ENCODE peak calls at places on chromosomes 1 and 21, in four cellular contexts. M is keratinocyte, B is WERI-Rb-1, I is brain microvascular endothelial cell. K is an unnamed sample.

GRCh38 chr1:64769482-64769881 is 24.6 kb downstream of the RAVER2 start:
- DNase-seq in M (no peak), B (no peak), I (no peak), K (no peak)

GRCh38 chr1:6129313-6129712 is 50.8 kb downstream of the CHD5 start:
- DNase-seq in M (no peak), B (no peak), I (no peak), K (no peak)

GRCh38 chr1:218390625-218391024 is 45.5 kb downstream of the TGFB2 start:
- DNase-seq in M (no peak), B (no peak), I (no peak), K (no peak)

GRCh38 chr1:79695133-79695532 is 688.6 kb upstream of the ADGRL4 start:
- DNase-seq in M (no peak), B (no peak), I (no peak), K (no peak)

GRCh38 chr1:21936366-21937031 is 611 bp downstream of the HSPG2 start:
- DNase-seq in M (no peak), B (peak), I (no peak), K (no peak)

GRCh38 chr1:109570414-109570813 is 22.0 kb downstream of the GNAI3 start:
- DNase-seq in M (peak), B (no peak), I (peak), K (no peak)

GRCh38 chr1:17588048-17588781 is 48.7 kb downstream of the ARHGEF10L start:
- DNase-seq in M (no peak), B (peak), I (no peak), K (peak)

GRCh38 chr1:153598309-153599172 is 14.4 kb downstream of the S100A16 start:
- DNase-seq in M (no peak), B (peak), I (peak), K (no peak)

GRCh38 chr1:63797056-63797726 is 23.4 kb downstream of the ROR1 start:
- DNase-seq in M (no peak), B (no peak), I (no peak), K (no peak)

GRCh38 chr1:228487336-228488106 is at the start of gene RNF187:
- DNase-seq in M (no peak), B (no peak), I (no peak), K (no peak)

GRCh38 chr21:45303751-45304150 is 16.1 kb upstream of the POFUT2 start:
- DNase-seq in M (no peak), B (no peak), I (no peak), K (no peak)

GRCh38 chr21:14673649-14674048 is 127.5 kb upstream of the SAMSN1 start:
- DNase-seq in M (no peak), B (no peak), I (no peak), K (no peak)

GRCh38 chr1:42680921-42681683 is 1.1 kb upstream of the YBX1 start:
- DNase-seq in M (no peak), B (no peak), I (no peak), K (no peak)

GRCh38 chr1:45934947-45935346 is 131.5 kb downstream of the MAST2 start:
- DNase-seq in M (no peak), B (no peak), I (no peak), K (no peak)

GRCh38 chr21:38351961-38352521 is 95.2 kb downstream of the KCNJ15 start:
- DNase-seq in M (peak), B (no peak), I (peak), K (peak)

GRCh38 chr1:239811211-239811902 is 280.3 kb upstream of the FMN2 start:
- DNase-seq in M (no peak), B (no peak), I (no peak), K (no peak)

GRCh38 chr1:11991969-11992676 is 11.9 kb downstream of the MFN2 start:
- DNase-seq in M (no peak), B (no peak), I (no peak), K (no peak)

GRCh38 chr1:178551307-178551706 is 38.4 kb downstream of the TEX35 start:
- DNase-seq in M (no peak), B (no peak), I (no peak), K (no peak)

GRCh38 chr1:15328785-15329480 is 80.8 kb upstream of the EFHD2 start:
- DNase-seq in M (no peak), B (no peak), I (peak), K (no peak)

GRCh38 chr1:227944066-227944930 is 3.4 kb downstream of the WNT9A start:
- DNase-seq in M (no peak), B (no peak), I (no peak), K (no peak)

GRCh38 chr1:178052650-178053461 is 41.0 kb upstream of the RASAL2 start:
- DNase-seq in M (no peak), B (no peak), I (no peak), K (no peak)

GRCh38 chr1:173507205-173507846 is 30.2 kb downstream of the PRDX6 start:
- DNase-seq in M (no peak), B (no peak), I (peak), K (peak)

GRCh38 chr1:64215576-64215975 is 12.2 kb downstream of the UBE2U start:
- DNase-seq in M (no peak), B (no peak), I (no peak), K (no peak)

GRCh38 chr1:244445320-244446181 is 6.2 kb downstream of the ADSS2 start:
- DNase-seq in M (no peak), B (no peak), I (no peak), K (no peak)

GRCh38 chr1:243407284-243408018 is 151.6 kb downstream of the SDCCAG8 start:
- DNase-seq in M (no peak), B (no peak), I (no peak), K (peak)

GRCh38 chr1:231734417-231734816 is 107.8 kb downstream of the DISC1 start:
- DNase-seq in M (no peak), B (no peak), I (no peak), K (no peak)

GRCh38 chr1:63524166-63524565 is 841 bp downstream of the EFCAB7 start:
- DNase-seq in M (no peak), B (no peak), I (no peak), K (no peak)

GRCh38 chr1:16022393-16022792 is 557 bp downstream of the CLCNKA start:
- DNase-seq in M (no peak), B (no peak), I (no peak), K (no peak)

DNA sequence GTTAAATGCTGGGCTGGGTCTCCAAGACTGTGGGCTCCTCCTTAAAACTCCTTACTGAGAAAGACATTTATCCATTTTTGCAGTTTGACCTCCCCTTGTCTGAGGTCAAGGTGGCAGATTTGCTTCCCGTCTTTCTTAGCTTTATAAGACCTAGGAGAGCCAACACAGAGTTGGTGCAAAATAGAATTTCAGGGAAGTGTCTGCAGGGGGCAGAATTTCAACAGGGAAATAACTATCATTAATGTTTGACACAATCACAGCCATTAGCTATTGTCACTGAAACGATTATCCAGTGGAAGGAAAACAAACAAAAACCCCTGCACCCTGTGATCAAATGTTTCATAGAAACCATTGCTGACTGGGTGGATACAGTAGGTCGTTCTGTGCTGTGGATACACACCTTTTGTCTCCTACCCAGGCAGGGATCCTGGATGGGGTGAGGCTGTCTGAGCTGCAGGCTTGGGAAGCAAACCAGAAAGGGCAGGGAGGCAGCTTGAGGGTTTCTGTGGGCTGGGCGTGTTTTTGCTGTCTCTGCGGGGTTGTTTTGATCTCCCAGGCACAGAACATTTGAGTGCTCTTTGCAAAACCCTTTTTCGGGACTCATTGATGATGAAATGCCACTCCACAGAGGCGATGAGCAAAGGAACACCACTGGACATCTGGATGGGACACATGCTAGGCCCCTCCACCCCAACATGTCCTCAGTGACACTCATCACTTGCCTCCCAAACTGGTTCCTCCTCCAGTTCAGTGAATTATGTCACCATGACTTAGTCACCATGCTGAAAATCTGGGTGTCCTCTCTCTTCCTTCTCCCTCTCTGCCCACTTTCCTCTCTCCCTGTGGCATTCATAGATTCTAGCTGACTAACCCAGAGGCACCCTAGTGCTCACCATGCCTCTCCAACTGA is 94.2 kb upstream of the SERBP1 start:
- DNase-seq in M (no peak), B (no peak), I (no peak), K (no peak)
- TF ChIP-seq CTCF in M (no peak), B (no peak), I (no peak), K (no peak)

GRCh38 chr1:9894115-9894514 is 16.0 kb downstream of the CTNNBIP1 start:
- DNase-seq in M (no peak), B (no peak), I (no peak), K (no peak)
- H3K4me3 ChIP-seq in M (no peak), B (no peak), I (no peak), K (no peak)

GRCh38 chr1:116842654-116843053 is 67.1 kb upstream of the PTGFRN start:
- DNase-seq in M (no peak), B (no peak), I (no peak), K (no peak)
- TF ChIP-seq CTCF in M (peak), B (peak), I (peak), K (peak)

GRCh38 chr1:1626207-1627141 is 5.5 kb upstream of the MMP23B start:
- DNase-seq in M (no peak), B (no peak), I (no peak), K (no peak)

GRCh38 chr1:1628656-1629429 is 3.1 kb upstream of the MMP23B start:
- DNase-seq in M (no peak), B (peak), I (no peak), K (no peak)

GRCh38 chr1:1627261-1627841 is 4.6 kb upstream of the MMP23B start:
- DNase-seq in M (no peak), B (no peak), I (no peak), K (no peak)

GRCh38 chr1:1629430-1630190 is 2.4 kb upstream of the MMP23B start:
- DNase-seq in M (no peak), B (no peak), I (no peak), K (no peak)

DNA sequence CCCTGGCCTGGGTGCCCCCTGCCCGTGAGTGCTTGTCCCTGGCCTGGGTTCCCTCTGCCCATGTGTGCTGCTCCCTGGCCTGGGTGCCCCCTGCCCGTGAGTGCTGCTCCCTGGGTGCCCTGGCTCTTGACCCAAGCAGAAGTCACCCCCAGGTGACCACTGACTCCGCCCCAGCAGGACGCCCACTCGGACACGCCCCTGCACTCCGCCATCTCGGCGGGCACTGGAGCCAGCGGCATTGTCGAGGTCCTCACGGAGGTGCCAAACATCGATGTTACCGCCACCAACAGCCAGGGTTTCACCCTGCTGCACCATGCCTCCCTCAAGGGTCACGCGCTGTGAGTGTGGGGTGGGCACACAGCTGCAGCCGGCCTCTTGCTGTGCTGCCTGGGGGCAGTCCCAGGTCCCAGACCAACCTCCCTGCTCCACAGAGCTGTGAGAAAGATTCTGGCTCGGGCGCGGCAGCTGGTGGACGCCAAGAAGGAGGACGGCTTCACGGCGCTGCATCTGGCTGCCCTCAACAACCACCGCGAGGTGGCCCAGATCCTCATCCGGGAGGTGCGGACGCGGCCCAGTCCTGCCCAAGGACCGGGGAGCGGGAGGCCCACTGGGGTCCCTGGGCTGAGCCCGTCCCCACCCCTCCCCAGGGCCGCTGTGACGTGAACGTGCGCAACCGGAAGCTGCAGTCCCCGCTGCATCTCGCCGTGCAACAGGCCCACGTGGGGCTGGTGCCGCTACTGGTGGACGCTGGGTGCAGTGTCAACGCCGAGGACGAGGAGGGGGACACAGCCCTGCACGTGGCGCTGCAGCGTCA is 3.9 kb upstream of the MMP23B start:
- DNase-seq in M (no peak), B (no peak), I (no peak), K (no peak)
- H3K4me3 ChIP-seq in M (peak), B (no peak), I (no peak), K (no peak)

GRCh38 chr1:162564762-162565218 is 3.3 kb downstream of the UAP1 start:
- DNase-seq in M (no peak), B (no peak), I (no peak), K (no peak)
- TF ChIP-seq CTCF in M (no peak), B (no peak), I (no peak), K (no peak)

DNA sequence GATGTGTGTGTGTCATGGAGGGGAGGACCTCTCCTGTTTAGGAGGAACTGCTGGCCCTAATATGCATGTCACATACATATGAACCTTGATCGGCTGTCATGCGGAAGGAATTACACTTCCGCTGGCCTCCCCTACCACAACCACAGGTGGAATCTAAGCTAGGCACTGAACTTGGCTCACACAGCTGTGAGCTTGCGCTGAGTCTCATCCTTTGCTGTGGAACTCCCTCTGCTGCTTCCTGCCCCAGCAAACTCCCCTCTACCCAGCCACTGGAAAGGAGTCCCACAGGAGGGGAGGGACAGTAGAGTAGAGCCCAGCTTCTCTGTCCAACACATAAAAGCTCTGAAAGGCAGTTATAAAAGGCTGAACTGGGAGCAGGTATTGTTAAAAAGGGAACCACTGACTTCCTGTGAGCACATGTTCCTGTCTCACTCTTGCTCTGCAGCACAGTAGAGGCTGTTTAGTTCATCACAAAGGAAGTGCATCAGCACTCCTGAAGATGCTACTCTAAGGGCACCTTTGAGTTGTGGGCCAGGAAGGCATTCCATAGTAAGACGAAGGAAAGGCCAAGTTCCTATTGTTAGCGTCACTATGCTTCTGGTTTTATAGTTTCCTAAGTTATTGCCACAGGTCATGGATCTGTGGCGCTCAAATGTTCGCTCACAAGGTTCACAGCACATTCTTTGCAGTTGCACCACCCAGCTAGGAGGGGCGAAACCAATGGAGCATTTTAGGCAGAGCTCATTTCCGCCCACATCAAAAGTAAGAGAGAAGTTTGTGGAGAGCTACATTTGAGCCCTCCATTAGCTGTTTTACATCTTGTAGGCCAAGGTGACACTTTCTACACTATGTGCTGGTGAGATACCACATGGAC is 17.7 kb upstream of the PTPRC start:
- DNase-seq in M (no peak), B (no peak), I (no peak), K (no peak)
- H3K4me3 ChIP-seq in M (no peak), B (no peak), I (no peak), K (no peak)

GRCh38 chr1:30087465-30087864 is 635.9 kb downstream of the MATN1 start:
- DNase-seq in M (no peak), B (peak), I (no peak), K (no peak)
- TF ChIP-seq CTCF in M (peak), B (peak), I (peak), K (peak)

GRCh38 chr1:204713541-204713940 is 28.0 kb upstream of the LRRN2 start:
- DNase-seq in M (no peak), B (no peak), I (no peak), K (no peak)
- H3K4me3 ChIP-seq in M (no peak), B (no peak), I (no peak), K (no peak)

GRCh38 chr1:1573843-1574720 is 581 bp downstream of the SSU72 start:
- DNase-seq in M (no peak), B (peak), I (peak), K (no peak)
- TF ChIP-seq CTCF in M (peak), B (peak), I (peak), K (peak)

GRCh38 chr1:2190491-2190976 is 4.0 kb downstream of the FAAP20 start:
- DNase-seq in M (no peak), B (no peak), I (no peak), K (no peak)
- H3K4me3 ChIP-seq in M (no peak), B (peak), I (peak), K (peak)